ENCODE peak calls at places on chromosomes 7 and 10, in seven cellular contexts. N is hippocampal formation; F is skeletal muscle cell; A is activated naive CD4-positive, alpha-beta T cell; V is SK-N-SH; X is SK-MEL-5; J is stimulated activated CD8-positive, alpha-beta memory T cell treated with anti-CD3 and anti-CD28 coated beads, Interleukin-15, amount 100 ng/mL, for 4 hours. R is an unnamed sample.

GRCh38 chr7:83832009-83832408 is 183.1 kb upstream of the SEMA3E start:
- DNase-seq in N (no peak), F (no peak), A (no peak), V (no peak), X (no peak), J (no peak), R (no peak)

GRCh38 chr7:114691605-114692004 is 230.3 kb upstream of the MDFIC start:
- DNase-seq in N (no peak), F (no peak), A (no peak), V (no peak), X (no peak), J (no peak), R (no peak)

GRCh38 chr10:27439101-27439500 is 65.0 kb upstream of the RAB18 start:
- DNase-seq in N (no peak), F (no peak), A (no peak), V (no peak), X (peak; percentile 50), J (no peak), R (no peak)

GRCh38 chr10:86317949-86318725 is 48.5 kb downstream of the GRID1 start:
- DNase-seq in N (no peak), F (no peak), A (no peak), V (no peak), X (no peak), J (no peak), R (no peak)

GRCh38 chr10:18456984-18457383 is 194.4 kb downstream of the NSUN6 start:
- DNase-seq in N (no peak), F (no peak), A (no peak), V (no peak), X (no peak), J (no peak), R (no peak)

GRCh38 chr10:25101466-25101865 is 73.3 kb upstream of the GPR158 start:
- DNase-seq in N (no peak), F (no peak), A (no peak), V (no peak), X (no peak), J (no peak), R (no peak)

GRCh38 chr7:2141656-2142055 is 91.1 kb downstream of the MAD1L1 start:
- DNase-seq in N (peak; percentile 9), F (no peak), A (no peak), V (no peak), X (no peak), J (no peak), R (no peak)

GRCh38 chr10:78211476-78212110 is 177.9 kb downstream of the RPS24 start:
- DNase-seq in N (peak; percentile 52), F (no peak), A (no peak), V (peak; percentile 71), X (peak; percentile 26), J (no peak), R (peak; percentile 47)

GRCh38 chr7:92836489-92837213 is at the start of gene CDK6:
- DNase-seq in N (no peak), F (no peak), A (peak; percentile 19), V (peak; percentile 79), X (peak; percentile 64), J (peak; percentile 51), R (peak; percentile 65)

GRCh38 chr10:110067960-110068770 is 60.4 kb downstream of the ADD3 start:
- DNase-seq in N (no peak), F (no peak), A (no peak), V (no peak), X (peak; percentile 74), J (no peak), R (no peak)

GRCh38 chr7:42232275-42232674 is 4.7 kb downstream of the GLI3 start:
- DNase-seq in N (no peak), F (peak; percentile 37), A (no peak), V (no peak), X (peak; percentile 74), J (no peak), R (no peak)

GRCh38 chr10:11035318-11035920 is 17.7 kb downstream of the CELF2 start:
- DNase-seq in N (no peak), F (no peak), A (no peak), V (no peak), X (peak; percentile 68), J (no peak), R (no peak)

GRCh38 chr10:101767966-101768790 is 7.7 kb downstream of the FGF8 start:
- DNase-seq in N (no peak), F (no peak), A (no peak), V (peak; percentile 6), X (no peak), J (no peak), R (no peak)

GRCh38 chr10:21473135-21473534 is 52.3 kb downstream of the SKIDA1 start:
- DNase-seq in N (no peak), F (no peak), A (no peak), V (no peak), X (no peak), J (no peak), R (no peak)

GRCh38 chr7:140159487-140159886 is 17.3 kb downstream of the KDM7A start:
- DNase-seq in N (no peak), F (peak; percentile 38), A (no peak), V (peak; percentile 28), X (no peak), J (no peak), R (no peak)

GRCh38 chr7:131904750-131905327 is 348.4 kb upstream of the PODXL start:
- DNase-seq in N (no peak), F (no peak), A (no peak), V (no peak), X (no peak), J (no peak), R (no peak)

GRCh38 chr10:13340626-13341370 is 7.3 kb downstream of the SEPHS1 start:
- DNase-seq in N (no peak), F (no peak), A (no peak), V (no peak), X (no peak), J (no peak), R (no peak)

GRCh38 chr7:70177166-70177565 is 578.9 kb downstream of the AUTS2 start:
- DNase-seq in N (no peak), F (peak; percentile 41), A (no peak), V (no peak), X (no peak), J (no peak), R (no peak)

GRCh38 chr10:120685136-120685535 is 166.0 kb upstream of the WDR11 start:
- DNase-seq in N (no peak), F (no peak), A (no peak), V (no peak), X (no peak), J (no peak), R (no peak)

GRCh38 chr10:96122824-96123223 is 7.3 kb upstream of the ZNF518A start:
- DNase-seq in N (no peak), F (no peak), A (no peak), V (no peak), X (no peak), J (no peak), R (no peak)

GRCh38 chr10:100621360-100622205 is 85.8 kb downstream of the HIF1AN start:
- DNase-seq in N (no peak), F (no peak), A (no peak), V (peak; percentile 56), X (no peak), J (peak; percentile 0), R (no peak)

GRCh38 chr10:132266594-132267161 is 41.1 kb downstream of the STK32C start:
- DNase-seq in N (no peak), F (no peak), A (no peak), V (no peak), X (no peak), J (no peak), R (no peak)

GRCh38 chr7:11988186-11988585 is 156.2 kb upstream of the THSD7A start:
- DNase-seq in N (no peak), F (no peak), A (no peak), V (no peak), X (no peak), J (no peak), R (no peak)

GRCh38 chr10:61902448-61903183 is 1.1 kb downstream of the ARID5B start:
- DNase-seq in N (peak; percentile 83), F (no peak), A (peak; percentile 4), V (peak; percentile 62), X (peak; percentile 58), J (peak; percentile 53), R (peak; percentile 56)

GRCh38 chr7:44184221-44184873 is 4.9 kb downstream of the GCK start:
- DNase-seq in N (no peak), F (peak; percentile 84), A (no peak), V (no peak), X (no peak), J (no peak), R (no peak)

GRCh38 chr10:87659571-87660483 is at the start of gene PAPSS2:
- DNase-seq in N (no peak), F (no peak), A (peak; percentile 3), V (peak; percentile 83), X (peak; percentile 58), J (no peak), R (peak; percentile 60)

GRCh38 chr10:14032406-14032998 is 298.2 kb downstream of the FRMD4A start:
- DNase-seq in N (no peak), F (no peak), A (peak; percentile 22), V (peak; percentile 45), X (no peak), J (no peak), R (peak; percentile 40)